ENCODE peak calls at places on chromosomes 12 and 14, in ten cellular contexts. One of them, this sample, is unnamed.

GRCh38 chr14:102986810-102987579 is 64.5 kb downstream of the AMN start:
- DNase-seq in A549: no peak
- DNase-seq in caudate nucleus: no peak
- DNase-seq in HL-60: no peak
- DNase-seq in transverse colon: no peak
- DNase-seq in upper lobe of right lung: no peak
- DNase-seq in adrenal gland: no peak
- DNase-seq in left ventricle myocardium inferior: no peak
- DNase-seq in HCT116: no peak
- DNase-seq in aorta: peak; percentile 32
- DNase-seq in this sample: peak; percentile 98

GRCh38 chr12:104345234-104346066 is 41.9 kb downstream of the EID3 start:
- DNase-seq in A549: peak; percentile 23
- DNase-seq in caudate nucleus: no peak
- DNase-seq in HL-60: no peak
- DNase-seq in transverse colon: no peak
- DNase-seq in upper lobe of right lung: no peak
- DNase-seq in adrenal gland: no peak
- DNase-seq in left ventricle myocardium inferior: no peak
- DNase-seq in HCT116: no peak
- DNase-seq in aorta: no peak
- DNase-seq in this sample: no peak

GRCh38 chr12:467591-467990 is 7.9 kb downstream of the B4GALNT3 start:
- DNase-seq in A549: no peak
- DNase-seq in caudate nucleus: no peak
- DNase-seq in HL-60: no peak
- DNase-seq in transverse colon: no peak
- DNase-seq in upper lobe of right lung: no peak
- DNase-seq in adrenal gland: no peak
- DNase-seq in left ventricle myocardium inferior: no peak
- DNase-seq in HCT116: no peak
- DNase-seq in aorta: no peak
- DNase-seq in this sample: no peak

GRCh38 chr12:68521321-68521839 is 89.3 kb upstream of the RAP1B start:
- DNase-seq in A549: peak; percentile 23
- DNase-seq in caudate nucleus: no peak
- DNase-seq in HL-60: no peak
- DNase-seq in transverse colon: no peak
- DNase-seq in upper lobe of right lung: no peak
- DNase-seq in adrenal gland: no peak
- DNase-seq in left ventricle myocardium inferior: no peak
- DNase-seq in HCT116: no peak
- DNase-seq in aorta: no peak
- DNase-seq in this sample: no peak

GRCh38 chr12:95259368-95259767 is 41.8 kb downstream of the VEZT start:
- DNase-seq in A549: no peak
- DNase-seq in caudate nucleus: no peak
- DNase-seq in HL-60: no peak
- DNase-seq in transverse colon: no peak
- DNase-seq in upper lobe of right lung: no peak
- DNase-seq in adrenal gland: no peak
- DNase-seq in left ventricle myocardium inferior: no peak
- DNase-seq in HCT116: no peak
- DNase-seq in aorta: no peak
- DNase-seq in this sample: no peak

GRCh38 chr12:78726854-78727253 is 137.7 kb upstream of the SYT1 start:
- DNase-seq in A549: no peak
- DNase-seq in caudate nucleus: no peak
- DNase-seq in HL-60: no peak
- DNase-seq in transverse colon: no peak
- DNase-seq in upper lobe of right lung: no peak
- DNase-seq in adrenal gland: no peak
- DNase-seq in left ventricle myocardium inferior: no peak
- DNase-seq in HCT116: no peak
- DNase-seq in aorta: no peak
- DNase-seq in this sample: no peak

GRCh38 chr14:88470542-88471440 is 84.0 kb downstream of the PTPN21 start:
- DNase-seq in A549: no peak
- DNase-seq in caudate nucleus: no peak
- DNase-seq in HL-60: no peak
- DNase-seq in transverse colon: no peak
- DNase-seq in upper lobe of right lung: no peak
- DNase-seq in adrenal gland: no peak
- DNase-seq in left ventricle myocardium inferior: no peak
- DNase-seq in HCT116: no peak
- DNase-seq in aorta: no peak
- DNase-seq in this sample: no peak

GRCh38 chr14:31829256-31829923 is 247.7 kb upstream of the ARHGAP5 start:
- DNase-seq in A549: peak; percentile 20
- DNase-seq in caudate nucleus: no peak
- DNase-seq in HL-60: no peak
- DNase-seq in transverse colon: no peak
- DNase-seq in upper lobe of right lung: no peak
- DNase-seq in adrenal gland: no peak
- DNase-seq in left ventricle myocardium inferior: no peak
- DNase-seq in HCT116: no peak
- DNase-seq in aorta: no peak
- DNase-seq in this sample: no peak

GRCh38 chr14:84036863-84037262 is 1493.1 kb upstream of the FLRT2 start:
- DNase-seq in A549: no peak
- DNase-seq in caudate nucleus: no peak
- DNase-seq in HL-60: peak; percentile 70
- DNase-seq in transverse colon: no peak
- DNase-seq in upper lobe of right lung: no peak
- DNase-seq in adrenal gland: no peak
- DNase-seq in left ventricle myocardium inferior: no peak
- DNase-seq in HCT116: no peak
- DNase-seq in aorta: no peak
- DNase-seq in this sample: no peak

GRCh38 chr14:76595266-76595665 is 166.0 kb upstream of the VASH1 start:
- DNase-seq in A549: no peak
- DNase-seq in caudate nucleus: no peak
- DNase-seq in HL-60: no peak
- DNase-seq in transverse colon: no peak
- DNase-seq in upper lobe of right lung: no peak
- DNase-seq in adrenal gland: no peak
- DNase-seq in left ventricle myocardium inferior: no peak
- DNase-seq in HCT116: no peak
- DNase-seq in aorta: no peak
- DNase-seq in this sample: no peak

GRCh38 chr12:93918900-93919299 is 229.5 kb upstream of the PLXNC1 start:
- DNase-seq in A549: no peak
- DNase-seq in caudate nucleus: no peak
- DNase-seq in HL-60: peak; percentile 47
- DNase-seq in transverse colon: no peak
- DNase-seq in upper lobe of right lung: no peak
- DNase-seq in adrenal gland: no peak
- DNase-seq in left ventricle myocardium inferior: no peak
- DNase-seq in HCT116: no peak
- DNase-seq in aorta: no peak
- DNase-seq in this sample: no peak
- H3K27ac ChIP-seq in A549: peak overlapping the region; percentile 67
- H3K27ac ChIP-seq in caudate nucleus: no peak overlapping the region
- H3K27ac ChIP-seq in HL-60: no peak overlapping the region
- H3K27ac ChIP-seq in transverse colon: no peak overlapping the region
- H3K27ac ChIP-seq in upper lobe of right lung: no peak overlapping the region
- H3K27ac ChIP-seq in adrenal gland: peak overlapping the region; percentile 94
- H3K27ac ChIP-seq in left ventricle myocardium inferior: no peak overlapping the region
- H3K27ac ChIP-seq in HCT116: no peak overlapping the region
- H3K27ac ChIP-seq in aorta: peak overlapping the region; percentile 74
- H3K27ac ChIP-seq in this sample: no peak overlapping the region

DNA sequence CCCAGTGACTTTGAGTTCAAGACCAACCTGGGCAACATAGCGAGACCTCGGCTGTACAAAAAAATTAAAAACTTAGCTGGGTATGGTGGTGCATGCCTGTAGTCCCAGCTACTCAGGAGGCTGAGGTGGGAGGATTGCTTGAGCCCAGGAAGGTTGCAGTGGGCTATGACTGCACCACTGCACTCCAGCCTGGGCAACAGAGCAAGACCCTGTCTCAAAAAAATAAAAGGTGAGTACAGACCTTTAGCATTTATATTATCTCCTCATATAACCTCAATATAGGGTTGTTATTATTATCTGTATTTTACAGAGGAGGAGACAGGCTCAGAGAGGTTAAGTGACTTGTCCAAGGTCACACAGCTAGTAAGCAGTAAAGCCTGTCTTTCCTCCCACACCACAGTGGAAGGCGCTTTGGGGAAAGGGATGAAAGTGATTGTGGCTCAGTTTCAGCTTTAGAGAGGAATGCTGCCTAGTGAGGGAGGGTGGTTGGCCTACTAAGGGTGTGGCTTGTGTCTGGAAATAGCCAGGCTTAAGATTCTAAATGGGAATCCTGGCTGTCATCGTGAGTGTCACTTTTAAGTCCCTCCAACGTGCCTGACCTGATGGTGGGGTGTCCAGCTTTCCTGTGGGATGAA is 7.2 kb downstream of the TPCN1 start:
- DNase-seq in A549: no peak
- DNase-seq in caudate nucleus: no peak
- DNase-seq in HL-60: no peak
- DNase-seq in transverse colon: no peak
- DNase-seq in upper lobe of right lung: no peak
- DNase-seq in adrenal gland: no peak
- DNase-seq in left ventricle myocardium inferior: no peak
- DNase-seq in HCT116: no peak
- DNase-seq in aorta: peak; percentile 44
- DNase-seq in this sample: no peak
- H3K27ac ChIP-seq in A549: no peak overlapping the region
- H3K27ac ChIP-seq in caudate nucleus: peak overlapping the region; percentile 81
- H3K27ac ChIP-seq in HL-60: no peak overlapping the region
- H3K27ac ChIP-seq in transverse colon: no peak overlapping the region
- H3K27ac ChIP-seq in upper lobe of right lung: no peak overlapping the region
- H3K27ac ChIP-seq in adrenal gland: peak overlapping the region; percentile 86
- H3K27ac ChIP-seq in left ventricle myocardium inferior: peak overlapping the region; percentile 99
- H3K27ac ChIP-seq in HCT116: no peak overlapping the region
- H3K27ac ChIP-seq in aorta: peak overlapping the region; percentile 97
- H3K27ac ChIP-seq in this sample: peak overlapping the region; percentile 2

GRCh38 chr12:65918057-65918456 is 93.8 kb downstream of the HMGA2 start:
- DNase-seq in A549: no peak
- DNase-seq in caudate nucleus: no peak
- DNase-seq in HL-60: no peak
- DNase-seq in transverse colon: no peak
- DNase-seq in upper lobe of right lung: no peak
- DNase-seq in adrenal gland: no peak
- DNase-seq in left ventricle myocardium inferior: no peak
- DNase-seq in HCT116: no peak
- DNase-seq in aorta: no peak
- DNase-seq in this sample: no peak
- H3K27ac ChIP-seq in A549: no peak overlapping the region
- H3K27ac ChIP-seq in caudate nucleus: no peak overlapping the region
- H3K27ac ChIP-seq in HL-60: peak overlapping the region; percentile 14
- H3K27ac ChIP-seq in transverse colon: no peak overlapping the region
- H3K27ac ChIP-seq in upper lobe of right lung: no peak overlapping the region
- H3K27ac ChIP-seq in adrenal gland: no peak overlapping the region
- H3K27ac ChIP-seq in left ventricle myocardium inferior: no peak overlapping the region
- H3K27ac ChIP-seq in HCT116: peak overlapping the region; percentile 12
- H3K27ac ChIP-seq in aorta: no peak overlapping the region
- H3K27ac ChIP-seq in this sample: peak overlapping the region; percentile 5

GRCh38 chr14:23539867-23540469 is 11.6 kb downstream of the ZFHX2 start:
- DNase-seq in A549: no peak
- DNase-seq in caudate nucleus: no peak
- DNase-seq in HL-60: no peak
- DNase-seq in transverse colon: no peak
- DNase-seq in upper lobe of right lung: no peak
- DNase-seq in adrenal gland: no peak
- DNase-seq in left ventricle myocardium inferior: no peak
- DNase-seq in HCT116: no peak
- DNase-seq in aorta: no peak
- DNase-seq in this sample: no peak

GRCh38 chr14:23538049-23538718 is 13.4 kb downstream of the ZFHX2 start:
- DNase-seq in A549: no peak
- DNase-seq in caudate nucleus: peak; percentile 3
- DNase-seq in HL-60: no peak
- DNase-seq in transverse colon: no peak
- DNase-seq in upper lobe of right lung: no peak
- DNase-seq in adrenal gland: no peak
- DNase-seq in left ventricle myocardium inferior: no peak
- DNase-seq in HCT116: no peak
- DNase-seq in aorta: no peak
- DNase-seq in this sample: no peak

GRCh38 chr14:23537351-23538048 is 14.1 kb downstream of the ZFHX2 start:
- DNase-seq in A549: no peak
- DNase-seq in caudate nucleus: no peak
- DNase-seq in HL-60: no peak
- DNase-seq in transverse colon: no peak
- DNase-seq in upper lobe of right lung: no peak
- DNase-seq in adrenal gland: no peak
- DNase-seq in left ventricle myocardium inferior: no peak
- DNase-seq in HCT116: no peak
- DNase-seq in aorta: no peak
- DNase-seq in this sample: no peak

GRCh38 chr14:23539209-23539866 is 12.2 kb downstream of the ZFHX2 start:
- DNase-seq in A549: peak; percentile 45
- DNase-seq in caudate nucleus: peak; percentile 18
- DNase-seq in HL-60: peak; percentile 36
- DNase-seq in transverse colon: no peak
- DNase-seq in upper lobe of right lung: no peak
- DNase-seq in adrenal gland: no peak
- DNase-seq in left ventricle myocardium inferior: no peak
- DNase-seq in HCT116: peak; percentile 19
- DNase-seq in aorta: no peak
- DNase-seq in this sample: no peak

GRCh38 chr14:23538785-23539184 is 12.8 kb downstream of the ZFHX2 start:
- DNase-seq in A549: no peak
- DNase-seq in caudate nucleus: peak; percentile 4
- DNase-seq in HL-60: no peak
- DNase-seq in transverse colon: no peak
- DNase-seq in upper lobe of right lung: no peak
- DNase-seq in adrenal gland: no peak
- DNase-seq in left ventricle myocardium inferior: peak; percentile 46
- DNase-seq in HCT116: no peak
- DNase-seq in aorta: no peak
- DNase-seq in this sample: no peak
- H3K27ac ChIP-seq in A549: no peak overlapping the region
- H3K27ac ChIP-seq in caudate nucleus: peak overlapping the region; percentile 32
- H3K27ac ChIP-seq in HL-60: no peak overlapping the region
- H3K27ac ChIP-seq in transverse colon: no peak overlapping the region
- H3K27ac ChIP-seq in upper lobe of right lung: no peak overlapping the region
- H3K27ac ChIP-seq in adrenal gland: no peak overlapping the region
- H3K27ac ChIP-seq in left ventricle myocardium inferior: peak overlapping the region; percentile 7
- H3K27ac ChIP-seq in HCT116: no peak overlapping the region
- H3K27ac ChIP-seq in aorta: no peak overlapping the region
- H3K27ac ChIP-seq in this sample: no peak overlapping the region

DNA sequence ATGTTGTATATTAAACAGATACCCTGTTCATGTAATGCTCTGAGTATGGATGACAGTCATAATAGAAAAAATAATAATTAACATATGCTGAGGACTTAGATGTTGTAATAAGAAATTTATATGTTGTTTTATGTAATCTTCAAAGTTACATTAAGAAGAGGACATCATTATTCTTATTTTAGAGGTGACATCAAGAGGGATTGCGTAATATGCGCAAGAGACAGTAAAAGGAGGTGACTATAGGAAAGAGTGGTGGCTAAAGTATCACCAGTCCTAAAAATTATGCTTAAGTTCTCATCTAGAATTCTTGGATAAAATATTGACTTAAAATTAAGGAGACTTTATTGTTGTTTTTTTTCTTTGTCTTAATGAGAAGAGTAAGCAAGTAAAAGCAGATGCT is 323.9 kb downstream of the KCNC2 start:
- DNase-seq in A549: no peak
- DNase-seq in caudate nucleus: no peak
- DNase-seq in HL-60: no peak
- DNase-seq in transverse colon: no peak
- DNase-seq in upper lobe of right lung: no peak
- DNase-seq in adrenal gland: no peak
- DNase-seq in left ventricle myocardium inferior: no peak
- DNase-seq in HCT116: no peak
- DNase-seq in aorta: no peak
- DNase-seq in this sample: no peak
- H3K27ac ChIP-seq in A549: no peak overlapping the region
- H3K27ac ChIP-seq in caudate nucleus: no peak overlapping the region
- H3K27ac ChIP-seq in HL-60: no peak overlapping the region
- H3K27ac ChIP-seq in transverse colon: no peak overlapping the region
- H3K27ac ChIP-seq in upper lobe of right lung: no peak overlapping the region
- H3K27ac ChIP-seq in adrenal gland: no peak overlapping the region
- H3K27ac ChIP-seq in left ventricle myocardium inferior: no peak overlapping the region
- H3K27ac ChIP-seq in HCT116: no peak overlapping the region
- H3K27ac ChIP-seq in aorta: no peak overlapping the region
- H3K27ac ChIP-seq in this sample: no peak overlapping the region